ENCODE peak calls at places on chromosomes 7 and 10, in eight cellular contexts. M is CD4-positive, CD25-positive, alpha-beta regulatory T cell; B is body of pancreas; H is hepatocyte; J is HepG2; N is right cardiac atrium; I is cardiac muscle cell; E is GM23338. V is an unnamed sample.
A peak's percentile ranks its signal among the peaks of the same experiment; 100 is the strongest.

GRCh38 chr7:74280985-74281384 is 8.2 kb upstream of the CLIP2 start:
- DNase-seq in M (no peak), B (no peak), H (no peak), J (no peak), N (no peak), I (no peak), E (no peak), V (no peak)

GRCh38 chr7:7175075-7175695 is 7.2 kb upstream of the C1GALT1 start:
- DNase-seq in M (no peak), B (no peak), H (no peak), J (no peak), N (no peak), I (no peak), E (no peak), V (no peak)

GRCh38 chr7:98618786-98619185 is 1.7 kb downstream of the NPTX2 start:
- DNase-seq in M (no peak), B (peak; percentile 79), H (no peak), J (no peak), N (no peak), I (no peak), E (no peak), V (no peak)

GRCh38 chr7:33845991-33846509 is 59.3 kb upstream of the BMPER start:
- DNase-seq in M (no peak), B (peak; percentile 35), H (no peak), J (no peak), N (peak; percentile 40), I (no peak), E (no peak), V (peak; percentile 82)

GRCh38 chr10:132497788-132498561 is 39.6 kb upstream of the INPP5A start:
- DNase-seq in M (no peak), B (no peak), H (no peak), J (no peak), N (no peak), I (no peak), E (no peak), V (no peak)

GRCh38 chr7:50962962-50963374 is 180.3 kb upstream of the GRB10 start:
- DNase-seq in M (no peak), B (peak; percentile 89), H (peak; percentile 43), J (peak; percentile 41), N (peak; percentile 72), I (no peak), E (no peak), V (peak; percentile 21)

GRCh38 chr10:49349390-49349789 is 46.5 kb downstream of the DRGX start:
- DNase-seq in M (no peak), B (no peak), H (no peak), J (no peak), N (no peak), I (no peak), E (no peak), V (no peak)

GRCh38 chr10:9342865-9343450 is 1288.5 kb downstream of the GATA3 start:
- DNase-seq in M (peak; percentile 25), B (peak; percentile 12), H (peak; percentile 67), J (peak; percentile 33), N (no peak), I (peak; percentile 73), E (peak; percentile 79), V (no peak)

GRCh38 chr10:86632009-86632800 is 22.1 kb upstream of the OPN4 start:
- DNase-seq in M (no peak), B (no peak), H (peak; percentile 70), J (no peak), N (peak; percentile 36), I (peak; percentile 81), E (peak; percentile 94), V (no peak)

GRCh38 chr10:29929006-29929405 is 130.4 kb downstream of the JCAD start:
- DNase-seq in M (no peak), B (no peak), H (no peak), J (no peak), N (no peak), I (no peak), E (no peak), V (no peak)

GRCh38 chr10:20596911-20597310 is 300.2 kb downstream of the NEBL start:
- DNase-seq in M (no peak), B (no peak), H (no peak), J (no peak), N (no peak), I (peak; percentile 66), E (peak; percentile 68), V (no peak)

GRCh38 chr7:148408307-148408706 is 182.3 kb upstream of the C7orf33 start:
- DNase-seq in M (no peak), B (no peak), H (no peak), J (no peak), N (no peak), I (no peak), E (no peak), V (no peak)

GRCh38 chr7:135321556-135321955 is 87.9 kb downstream of the STRA8 start:
- DNase-seq in M (no peak), B (peak; percentile 23), H (no peak), J (no peak), N (peak; percentile 22), I (no peak), E (no peak), V (no peak)

GRCh38 chr7:101017099-101017777 is 2.6 kb upstream of the MUC17 start:
- DNase-seq in M (peak; percentile 46), B (peak; percentile 71), H (peak; percentile 91), J (peak; percentile 62), N (peak; percentile 87), I (peak; percentile 42), E (peak; percentile 86), V (peak; percentile 83)

GRCh38 chr10:62323751-62324150 is 50.4 kb upstream of the ZNF365 start:
- DNase-seq in M (no peak), B (no peak), H (no peak), J (no peak), N (no peak), I (no peak), E (no peak), V (no peak)

GRCh38 chr10:71729023-71729649 is 9.6 kb upstream of the C10orf105 start:
- DNase-seq in M (no peak), B (peak; percentile 65), H (no peak), J (peak; percentile 8), N (peak; percentile 76), I (no peak), E (no peak), V (no peak)

GRCh38 chr10:122062831-122063674 is 74.1 kb downstream of the TACC2 start:
- DNase-seq in M (no peak), B (peak; percentile 93), H (peak; percentile 93), J (peak; percentile 97), N (peak; percentile 89), I (peak; percentile 49), E (peak; percentile 62), V (peak; percentile 79)
- H3K4me3 ChIP-seq in M (no peak overlapping the region), B (no peak overlapping the region), H (no peak overlapping the region), J (peak overlapping the region; percentile 7), N (no peak overlapping the region), I (no peak overlapping the region), E (no peak overlapping the region), V (no peak overlapping the region)

DNA sequence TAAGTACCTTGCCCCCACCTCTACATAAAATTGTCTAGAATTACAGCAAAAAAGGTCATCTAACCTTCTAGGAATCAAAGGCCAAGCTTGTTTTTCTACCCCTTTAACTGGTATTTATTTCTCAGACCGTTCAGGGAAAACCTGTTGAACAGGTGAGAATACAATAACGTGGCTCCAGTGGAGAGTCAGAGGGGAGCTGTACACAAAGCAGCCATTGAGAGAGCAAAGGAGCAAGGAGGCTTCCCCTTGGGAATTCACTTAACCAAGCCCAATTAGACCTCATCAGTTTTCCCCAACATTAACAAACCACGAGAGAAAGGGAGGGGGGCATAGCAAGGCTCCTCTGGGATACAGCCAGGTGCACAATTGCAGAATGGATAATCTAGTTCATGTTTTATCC is 101.9 kb downstream of the ELMO1 start:
- DNase-seq in M (no peak), B (no peak), H (no peak), J (no peak), N (no peak), I (no peak), E (no peak), V (no peak)
- H3K4me1 ChIP-seq in M (peaks cover 44% of the 10 kb centered on the region), B (no peaks in the 10 kb centered on the region), H (peaks cover 10% of the 10 kb centered on the region), J (no peaks in the 10 kb centered on the region), N (peaks cover 3% of the 10 kb centered on the region), I (peaks cover 22% of the 10 kb centered on the region), E (no peaks in the 10 kb centered on the region), V (peaks cover 2% of the 10 kb centered on the region)

GRCh38 chr7:77308792-77309191 is 107.4 kb downstream of the GSAP start:
- DNase-seq in M (no peak), B (no peak), H (no peak), J (no peak), N (no peak), I (no peak), E (no peak), V (no peak)

GRCh38 chr7:77309714-77310220 is 106.4 kb downstream of the GSAP start:
- DNase-seq in M (no peak), B (no peak), H (no peak), J (no peak), N (no peak), I (no peak), E (no peak), V (no peak)

GRCh38 chr7:77310982-77311381 is 105.2 kb downstream of the GSAP start:
- DNase-seq in M (no peak), B (no peak), H (no peak), J (no peak), N (no peak), I (no peak), E (no peak), V (no peak)

DNA sequence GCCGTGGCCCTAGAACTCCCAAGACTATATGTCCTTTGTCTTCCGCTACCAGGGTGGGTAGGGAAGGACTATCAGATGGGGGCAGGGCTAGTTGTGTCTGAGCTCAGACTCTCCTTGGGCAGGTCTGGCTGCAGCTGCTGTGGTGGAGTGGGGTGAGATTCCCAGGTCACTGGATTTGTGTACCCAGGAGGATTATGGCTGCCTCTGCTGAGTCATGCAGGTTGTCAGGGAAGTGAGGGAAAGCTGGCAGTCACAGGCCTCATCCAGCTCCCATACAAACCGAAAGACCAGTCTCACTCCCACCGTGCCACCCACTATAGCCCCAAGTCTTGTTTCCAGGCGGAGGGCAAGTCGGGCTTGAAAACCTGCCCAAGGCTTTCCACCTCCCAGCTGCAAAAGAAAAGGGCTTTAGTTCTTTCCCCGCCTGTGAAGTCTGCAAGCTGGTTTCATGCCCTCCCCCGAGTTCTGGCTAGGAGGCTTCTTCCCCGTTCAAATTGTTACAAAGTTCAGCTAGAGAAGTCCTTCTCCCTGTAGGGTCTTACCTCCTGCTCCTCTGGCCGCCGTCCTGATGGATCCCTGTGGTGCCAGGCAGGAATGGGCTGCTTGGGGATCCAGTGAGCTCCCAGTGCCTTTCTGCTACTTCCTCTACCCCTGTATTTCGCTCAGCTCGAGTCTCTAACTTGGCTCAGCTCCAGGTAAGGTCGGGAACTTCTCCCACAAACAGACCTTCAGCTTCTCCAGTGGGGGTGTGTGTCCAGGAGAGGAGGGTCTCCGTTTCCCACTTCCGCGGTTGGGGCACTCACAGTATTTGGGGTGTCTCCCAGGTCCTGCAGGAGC is 106.8 kb upstream of the FGL2 start:
- DNase-seq in M (no peak), B (no peak), H (no peak), J (peak; percentile 29), N (no peak), I (no peak), E (no peak), V (no peak)
- H3K4me3 ChIP-seq in M (no peak overlapping the region), B (no peak overlapping the region), H (no peak overlapping the region), J (no peak overlapping the region), N (no peak overlapping the region), I (no peak overlapping the region), E (no peak overlapping the region), V (no peak overlapping the region)

DNA sequence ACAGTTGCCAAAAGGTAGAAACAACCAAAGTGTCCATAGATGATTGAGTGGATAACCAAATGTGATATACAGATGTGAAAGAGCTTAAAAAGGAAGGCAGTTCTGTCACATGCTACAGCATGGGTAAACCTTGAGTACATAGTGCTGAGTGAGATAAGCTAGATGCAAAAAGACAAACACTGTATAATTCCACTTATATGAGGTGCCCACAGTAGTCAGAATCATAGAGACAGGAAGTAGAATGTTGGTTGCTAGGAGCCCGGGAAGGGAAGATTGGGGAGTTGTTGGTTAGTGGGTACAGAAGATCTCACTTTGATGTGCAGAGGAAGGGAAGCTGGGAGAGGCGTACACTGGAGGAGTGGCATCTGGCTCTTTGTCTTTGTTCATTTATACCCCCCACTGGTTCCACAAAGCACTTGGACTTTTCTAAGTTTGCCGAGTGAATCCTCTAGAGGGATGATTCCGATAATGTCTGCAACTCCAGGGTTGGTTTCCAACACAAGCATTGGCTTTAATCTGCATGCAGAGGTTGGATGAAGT is 39.4 kb downstream of the TSPAN14 start:
- DNase-seq in M (no peak), B (no peak), H (no peak), J (peak; percentile 89), N (no peak), I (no peak), E (no peak), V (no peak)
- H3K4me1 ChIP-seq in M (peaks cover 93% of the 10 kb centered on the region), B (peaks cover 61% of the 10 kb centered on the region), H (peaks cover 61% of the 10 kb centered on the region), J (peaks cover 100% of the 10 kb centered on the region), N (peaks cover 27% of the 10 kb centered on the region), I (peaks cover under 1% of the 10 kb centered on the region), E (peaks cover 8% of the 10 kb centered on the region), V (peaks cover 22% of the 10 kb centered on the region)

V was measured in ovary.